ENCODE peak calls at places on chromosomes 16 and 17, in four cellular contexts. V is erythroblast; F is effector CD4-positive, alpha-beta T cell; C is NCI-H524 treated with DMSO at 0.1 percent for 48 hours. P is an unnamed sample.

GRCh38 chr17:38735161-38735997 is 5.2 kb downstream of the CISD3 start:
- DNase-seq in C (no peak), F (peak; percentile 77), V (peak; percentile 54), P (peak; percentile 50)

GRCh38 chr17:27547301-27547683 is 83.7 kb upstream of the LGALS9 start:
- DNase-seq in V (peak; percentile 89), C (no peak), F (no peak), P (no peak)

GRCh38 chr16:49615606-49616005 is 240.3 kb downstream of the ZNF423 start:
- DNase-seq in F (no peak), V (no peak), C (no peak), P (no peak)

GRCh38 chr17:2547176-2547575 is 35.5 kb upstream of the METTL16 start:
- DNase-seq in V (no peak), F (no peak), C (no peak), P (peak; percentile 49)

GRCh38 chr16:813204-813915 is 12.8 kb upstream of the GNG13 start:
- DNase-seq in C (no peak), V (peak; percentile 32), F (peak; percentile 26), P (peak; percentile 63)

GRCh38 chr16:57959121-57959520 is 11.8 kb downstream of the CNGB1 start:
- DNase-seq in V (no peak), F (no peak), C (no peak), P (no peak)

GRCh38 chr17:50593321-50593720 is 32.8 kb downstream of the CACNA1G start:
- DNase-seq in F (no peak), C (peak; percentile 91), V (no peak), P (no peak)

GRCh38 chr16:75420987-75421819 is 12.1 kb downstream of the CFDP1 start:
- DNase-seq in V (peak; percentile 11), C (peak; percentile 76), F (no peak), P (no peak)

GRCh38 chr16:8962393-8963009 is 1.2 kb downstream of the USP7 start:
- DNase-seq in F (peak; percentile 45), C (no peak), V (peak; percentile 56), P (no peak)

GRCh38 chr17:71709974-71710373 is 410.8 kb upstream of the SOX9 start:
- DNase-seq in C (no peak), F (no peak), V (no peak), P (no peak)

P was measured in A549.